ENCODE peak calls at places on chromosomes 13 and 19, in six cellular contexts. One of them, this sample, is unnamed.

GRCh38 chr13:83515267-83515666 is 367.0 kb downstream of the SLITRK1 start:
- DNase-seq in choroid plexus epithelial cell: peak; percentile 74
- DNase-seq in progenitor cell of endocrine pancreas: no peak
- DNase-seq in substantia nigra: no peak
- DNase-seq in stimulated activated naive CD4-positive, alpha-beta T cell: no peak
- DNase-seq in RWPE1: peak; percentile 23
- DNase-seq in this sample: peak; percentile 60

GRCh38 chr19:17522988-17523872 is 11.8 kb downstream of the PGLS start:
- DNase-seq in progenitor cell of endocrine pancreas: no peak
- DNase-seq in RWPE1: no peak
- DNase-seq in choroid plexus epithelial cell: peak; percentile 36
- DNase-seq in substantia nigra: peak; percentile 22
- DNase-seq in stimulated activated naive CD4-positive, alpha-beta T cell: peak; percentile 34
- DNase-seq in this sample: no peak

GRCh38 chr19:8004723-8005513 is 523 bp downstream of the ELAVL1 start:
- DNase-seq in stimulated activated naive CD4-positive, alpha-beta T cell: peak; percentile 9
- DNase-seq in RWPE1: no peak
- DNase-seq in substantia nigra: no peak
- DNase-seq in progenitor cell of endocrine pancreas: no peak
- DNase-seq in choroid plexus epithelial cell: peak; percentile 45
- DNase-seq in this sample: peak; percentile 33

GRCh38 chr13:95315752-95316151 is 14.5 kb upstream of the ABCC4 start:
- DNase-seq in stimulated activated naive CD4-positive, alpha-beta T cell: no peak
- DNase-seq in choroid plexus epithelial cell: no peak
- DNase-seq in progenitor cell of endocrine pancreas: no peak
- DNase-seq in RWPE1: no peak
- DNase-seq in substantia nigra: no peak
- DNase-seq in this sample: no peak

GRCh38 chr19:19459707-19460251 is 54.3 kb downstream of the GATAD2A start:
- DNase-seq in RWPE1: peak; percentile 44
- DNase-seq in progenitor cell of endocrine pancreas: no peak
- DNase-seq in stimulated activated naive CD4-positive, alpha-beta T cell: peak; percentile 59
- DNase-seq in substantia nigra: no peak
- DNase-seq in choroid plexus epithelial cell: peak; percentile 56
- DNase-seq in this sample: peak; percentile 66

GRCh38 chr13:24875566-24875965 is 111.6 kb downstream of the RNF17 start:
- DNase-seq in stimulated activated naive CD4-positive, alpha-beta T cell: no peak
- DNase-seq in substantia nigra: no peak
- DNase-seq in RWPE1: no peak
- DNase-seq in choroid plexus epithelial cell: no peak
- DNase-seq in progenitor cell of endocrine pancreas: no peak
- DNase-seq in this sample: no peak

GRCh38 chr19:41175825-41176734 is 16.9 kb upstream of the CYP2S1 start:
- DNase-seq in choroid plexus epithelial cell: peak; percentile 88
- DNase-seq in RWPE1: peak; percentile 90
- DNase-seq in progenitor cell of endocrine pancreas: no peak
- DNase-seq in substantia nigra: peak; percentile 25
- DNase-seq in stimulated activated naive CD4-positive, alpha-beta T cell: peak; percentile 40
- DNase-seq in this sample: peak; percentile 63

GRCh38 chr13:61417171-61417570 is 1.5 kb upstream of the PCDH20 start:
- DNase-seq in substantia nigra: no peak
- DNase-seq in RWPE1: no peak
- DNase-seq in stimulated activated naive CD4-positive, alpha-beta T cell: no peak
- DNase-seq in choroid plexus epithelial cell: no peak
- DNase-seq in progenitor cell of endocrine pancreas: no peak
- DNase-seq in this sample: no peak

GRCh38 chr13:113447596-113447995 is 5.7 kb downstream of the ADPRHL1 start:
- DNase-seq in RWPE1: no peak
- DNase-seq in progenitor cell of endocrine pancreas: no peak
- DNase-seq in stimulated activated naive CD4-positive, alpha-beta T cell: no peak
- DNase-seq in substantia nigra: no peak
- DNase-seq in choroid plexus epithelial cell: no peak
- DNase-seq in this sample: no peak

GRCh38 chr19:30645946-30646577 is 273.9 kb downstream of the ZNF536 start:
- DNase-seq in RWPE1: no peak
- DNase-seq in stimulated activated naive CD4-positive, alpha-beta T cell: no peak
- DNase-seq in progenitor cell of endocrine pancreas: no peak
- DNase-seq in substantia nigra: no peak
- DNase-seq in choroid plexus epithelial cell: no peak
- DNase-seq in this sample: no peak

GRCh38 chr19:16849168-16849567 is 20.0 kb downstream of the SIN3B start:
- DNase-seq in RWPE1: peak; percentile 27
- DNase-seq in substantia nigra: no peak
- DNase-seq in progenitor cell of endocrine pancreas: no peak
- DNase-seq in stimulated activated naive CD4-positive, alpha-beta T cell: no peak
- DNase-seq in choroid plexus epithelial cell: peak; percentile 27
- DNase-seq in this sample: no peak

GRCh38 chr13:26727633-26728032 is 33.0 kb downstream of the GPR12 start:
- DNase-seq in choroid plexus epithelial cell: no peak
- DNase-seq in RWPE1: peak; percentile 7
- DNase-seq in progenitor cell of endocrine pancreas: no peak
- DNase-seq in stimulated activated naive CD4-positive, alpha-beta T cell: no peak
- DNase-seq in substantia nigra: no peak
- DNase-seq in this sample: no peak

GRCh38 chr13:74250738-74251190 is 116.6 kb upstream of the KLF12 start:
- DNase-seq in substantia nigra: no peak
- DNase-seq in progenitor cell of endocrine pancreas: no peak
- DNase-seq in RWPE1: peak; percentile 20
- DNase-seq in stimulated activated naive CD4-positive, alpha-beta T cell: no peak
- DNase-seq in choroid plexus epithelial cell: peak; percentile 26
- DNase-seq in this sample: peak; percentile 22

GRCh38 chr13:77033717-77034302 is 6.9 kb upstream of the FBXL3 start:
- DNase-seq in RWPE1: peak; percentile 15
- DNase-seq in choroid plexus epithelial cell: no peak
- DNase-seq in substantia nigra: no peak
- DNase-seq in stimulated activated naive CD4-positive, alpha-beta T cell: no peak
- DNase-seq in progenitor cell of endocrine pancreas: no peak
- DNase-seq in this sample: no peak

GRCh38 chr13:82370306-82370705 is 1512.0 kb downstream of the SLITRK1 start:
- DNase-seq in substantia nigra: no peak
- DNase-seq in RWPE1: peak; percentile 3
- DNase-seq in choroid plexus epithelial cell: peak; percentile 36
- DNase-seq in progenitor cell of endocrine pancreas: no peak
- DNase-seq in stimulated activated naive CD4-positive, alpha-beta T cell: no peak
- DNase-seq in this sample: peak; percentile 3

GRCh38 chr13:97414392-97414791 is 19.6 kb upstream of the RAP2A start:
- DNase-seq in progenitor cell of endocrine pancreas: no peak
- DNase-seq in substantia nigra: no peak
- DNase-seq in choroid plexus epithelial cell: no peak
- DNase-seq in stimulated activated naive CD4-positive, alpha-beta T cell: no peak
- DNase-seq in RWPE1: no peak
- DNase-seq in this sample: no peak

GRCh38 chr13:110571897-110572777 is 10.6 kb upstream of the RAB20 start:
- DNase-seq in RWPE1: no peak
- DNase-seq in progenitor cell of endocrine pancreas: no peak
- DNase-seq in substantia nigra: no peak
- DNase-seq in choroid plexus epithelial cell: no peak
- DNase-seq in stimulated activated naive CD4-positive, alpha-beta T cell: no peak
- DNase-seq in this sample: no peak

GRCh38 chr19:18044825-18045304 is 36.9 kb downstream of the ARRDC2 start:
- DNase-seq in substantia nigra: peak; percentile 28
- DNase-seq in progenitor cell of endocrine pancreas: peak; percentile 28
- DNase-seq in stimulated activated naive CD4-positive, alpha-beta T cell: peak; percentile 75
- DNase-seq in choroid plexus epithelial cell: peak; percentile 87
- DNase-seq in RWPE1: no peak
- DNase-seq in this sample: peak; percentile 66

GRCh38 chr13:33846306-33847062 is 28.5 kb downstream of the RFC3 start:
- DNase-seq in RWPE1: no peak
- DNase-seq in stimulated activated naive CD4-positive, alpha-beta T cell: no peak
- DNase-seq in choroid plexus epithelial cell: no peak
- DNase-seq in progenitor cell of endocrine pancreas: no peak
- DNase-seq in substantia nigra: no peak
- DNase-seq in this sample: no peak

GRCh38 chr19:5138606-5139594 is 170.0 kb downstream of the KDM4B start:
- DNase-seq in choroid plexus epithelial cell: peak; percentile 90
- DNase-seq in substantia nigra: no peak
- DNase-seq in progenitor cell of endocrine pancreas: no peak
- DNase-seq in RWPE1: no peak
- DNase-seq in stimulated activated naive CD4-positive, alpha-beta T cell: peak; percentile 75
- DNase-seq in this sample: peak; percentile 93

GRCh38 chr13:92272177-92272576 is 873.8 kb downstream of the GPC5 start:
- DNase-seq in choroid plexus epithelial cell: peak; percentile 57
- DNase-seq in stimulated activated naive CD4-positive, alpha-beta T cell: no peak
- DNase-seq in substantia nigra: no peak
- DNase-seq in RWPE1: no peak
- DNase-seq in progenitor cell of endocrine pancreas: no peak
- DNase-seq in this sample: peak; percentile 11

GRCh38 chr19:43628646-43629326 is 9.4 kb upstream of the ZNF428 start:
- DNase-seq in progenitor cell of endocrine pancreas: no peak
- DNase-seq in RWPE1: no peak
- DNase-seq in choroid plexus epithelial cell: no peak
- DNase-seq in stimulated activated naive CD4-positive, alpha-beta T cell: no peak
- DNase-seq in substantia nigra: peak; percentile 11
- DNase-seq in this sample: no peak

GRCh38 chr19:1400281-1401137 is 833 bp downstream of the GAMT start:
- DNase-seq in choroid plexus epithelial cell: no peak
- DNase-seq in stimulated activated naive CD4-positive, alpha-beta T cell: no peak
- DNase-seq in substantia nigra: no peak
- DNase-seq in progenitor cell of endocrine pancreas: no peak
- DNase-seq in RWPE1: no peak
- DNase-seq in this sample: no peak

GRCh38 chr13:51826606-51827005 is 18.4 kb downstream of the TMEM272 start:
- DNase-seq in RWPE1: no peak
- DNase-seq in progenitor cell of endocrine pancreas: no peak
- DNase-seq in stimulated activated naive CD4-positive, alpha-beta T cell: no peak
- DNase-seq in substantia nigra: no peak
- DNase-seq in choroid plexus epithelial cell: peak; percentile 41
- DNase-seq in this sample: peak; percentile 31

GRCh38 chr19:35856546-35857149 is at the start of gene KIRREL2:
- DNase-seq in RWPE1: no peak
- DNase-seq in stimulated activated naive CD4-positive, alpha-beta T cell: no peak
- DNase-seq in progenitor cell of endocrine pancreas: peak; percentile 58
- DNase-seq in substantia nigra: no peak
- DNase-seq in choroid plexus epithelial cell: no peak
- DNase-seq in this sample: no peak

GRCh38 chr19:22261596-22261995 is 24.6 kb upstream of the ZNF729 start:
- DNase-seq in RWPE1: no peak
- DNase-seq in substantia nigra: no peak
- DNase-seq in stimulated activated naive CD4-positive, alpha-beta T cell: no peak
- DNase-seq in progenitor cell of endocrine pancreas: no peak
- DNase-seq in choroid plexus epithelial cell: no peak
- DNase-seq in this sample: no peak

GRCh38 chr13:102869948-102870676 is 24.3 kb downstream of the ERCC5 start:
- DNase-seq in progenitor cell of endocrine pancreas: no peak
- DNase-seq in substantia nigra: no peak
- DNase-seq in stimulated activated naive CD4-positive, alpha-beta T cell: no peak
- DNase-seq in choroid plexus epithelial cell: no peak
- DNase-seq in RWPE1: peak; percentile 9
- DNase-seq in this sample: no peak

GRCh38 chr19:54928299-54928698 is 19.0 kb downstream of the NLRP7 start:
- DNase-seq in choroid plexus epithelial cell: peak; percentile 1
- DNase-seq in substantia nigra: no peak
- DNase-seq in stimulated activated naive CD4-positive, alpha-beta T cell: no peak
- DNase-seq in RWPE1: no peak
- DNase-seq in progenitor cell of endocrine pancreas: no peak
- DNase-seq in this sample: no peak

GRCh38 chr13:79779761-79780160 is 298.8 kb downstream of the NDFIP2 start:
- DNase-seq in RWPE1: peak; percentile 35
- DNase-seq in choroid plexus epithelial cell: peak; percentile 46
- DNase-seq in substantia nigra: no peak
- DNase-seq in progenitor cell of endocrine pancreas: no peak
- DNase-seq in stimulated activated naive CD4-positive, alpha-beta T cell: no peak
- DNase-seq in this sample: peak; percentile 75

GRCh38 chr19:40646564-40647254 is 43.7 kb downstream of the NUMBL start:
- DNase-seq in substantia nigra: no peak
- DNase-seq in RWPE1: no peak
- DNase-seq in stimulated activated naive CD4-positive, alpha-beta T cell: no peak
- DNase-seq in choroid plexus epithelial cell: peak; percentile 36
- DNase-seq in progenitor cell of endocrine pancreas: no peak
- DNase-seq in this sample: no peak

GRCh38 chr19:13018037-13018914 is 23.0 kb downstream of the NFIX start:
- DNase-seq in progenitor cell of endocrine pancreas: no peak
- DNase-seq in choroid plexus epithelial cell: no peak
- DNase-seq in substantia nigra: peak; percentile 69
- DNase-seq in stimulated activated naive CD4-positive, alpha-beta T cell: no peak
- DNase-seq in RWPE1: no peak
- DNase-seq in this sample: peak; percentile 69

GRCh38 chr13:89673789-89674311 is 1673.6 kb upstream of the MIR17HG start:
- DNase-seq in substantia nigra: no peak
- DNase-seq in stimulated activated naive CD4-positive, alpha-beta T cell: no peak
- DNase-seq in progenitor cell of endocrine pancreas: no peak
- DNase-seq in choroid plexus epithelial cell: no peak
- DNase-seq in RWPE1: no peak
- DNase-seq in this sample: no peak

GRCh38 chr13:44819245-44819644 is 170.0 kb downstream of the NUFIP1 start:
- DNase-seq in choroid plexus epithelial cell: peak; percentile 91
- DNase-seq in substantia nigra: no peak
- DNase-seq in RWPE1: peak; percentile 85
- DNase-seq in progenitor cell of endocrine pancreas: no peak
- DNase-seq in stimulated activated naive CD4-positive, alpha-beta T cell: no peak
- DNase-seq in this sample: peak; percentile 82

GRCh38 chr19:2810141-2811091 is 9.3 kb upstream of the ZNF554 start:
- DNase-seq in choroid plexus epithelial cell: no peak
- DNase-seq in substantia nigra: no peak
- DNase-seq in RWPE1: no peak
- DNase-seq in progenitor cell of endocrine pancreas: no peak
- DNase-seq in stimulated activated naive CD4-positive, alpha-beta T cell: no peak
- DNase-seq in this sample: no peak

GRCh38 chr19:41933693-41934426 is 5.6 kb upstream of the ERFL start:
- DNase-seq in stimulated activated naive CD4-positive, alpha-beta T cell: no peak
- DNase-seq in RWPE1: no peak
- DNase-seq in progenitor cell of endocrine pancreas: no peak
- DNase-seq in choroid plexus epithelial cell: no peak
- DNase-seq in substantia nigra: no peak
- DNase-seq in this sample: no peak

GRCh38 chr19:1210227-1210538 is 4.6 kb downstream of the STK11 start:
- DNase-seq in RWPE1: no peak
- DNase-seq in substantia nigra: peak; percentile 70
- DNase-seq in choroid plexus epithelial cell: no peak
- DNase-seq in stimulated activated naive CD4-positive, alpha-beta T cell: no peak
- DNase-seq in progenitor cell of endocrine pancreas: no peak
- DNase-seq in this sample: no peak

GRCh38 chr13:48985751-48986150 is 10.0 kb downstream of the FNDC3A start:
- DNase-seq in RWPE1: no peak
- DNase-seq in choroid plexus epithelial cell: no peak
- DNase-seq in progenitor cell of endocrine pancreas: no peak
- DNase-seq in stimulated activated naive CD4-positive, alpha-beta T cell: no peak
- DNase-seq in substantia nigra: no peak
- DNase-seq in this sample: no peak

GRCh38 chr13:110012102-110012739 is 225.8 kb upstream of the IRS2 start:
- DNase-seq in RWPE1: peak; percentile 83
- DNase-seq in stimulated activated naive CD4-positive, alpha-beta T cell: no peak
- DNase-seq in choroid plexus epithelial cell: peak; percentile 98
- DNase-seq in substantia nigra: no peak
- DNase-seq in progenitor cell of endocrine pancreas: no peak
- DNase-seq in this sample: peak; percentile 93